ENCODE peak calls at places on chromosomes 16 and 17, in five cellular contexts. M, U, L, Q and N are unnamed samples.

GRCh38 chr16:19223235-19223847 is 55.3 kb downstream of the SYT17 start:
- DNase-seq in L (no peak), M (peak; percentile 47), U (no peak), Q (peak; percentile 16), N (no peak)

GRCh38 chr16:88131966-88132365 is 180.7 kb downstream of the BANP start:
- DNase-seq in Q (no peak), M (no peak), U (no peak), L (no peak), N (no peak)

GRCh38 chr17:67431210-67432015 is 54.3 kb downstream of the PITPNC1 start:
- DNase-seq in Q (peak; percentile 92), L (no peak), U (no peak), M (no peak), N (no peak)

GRCh38 chr16:64132686-64133085 is 989.2 kb downstream of the CDH11 start:
- DNase-seq in M (no peak), L (no peak), Q (no peak), U (no peak), N (no peak)

GRCh38 chr16:87765473-87765775 is 362 bp downstream of the KLHDC4 start:
- DNase-seq in M (no peak), L (no peak), Q (no peak), U (no peak), N (no peak)

GRCh38 chr16:11586856-11587642 is at the start of gene LITAF:
- DNase-seq in M (no peak), Q (peak; percentile 74), U (peak; percentile 76), L (peak; percentile 74), N (peak; percentile 84)

GRCh38 chr17:836154-836553 is 54.0 kb downstream of the MRM3 start:
- DNase-seq in L (peak; percentile 21), Q (no peak), M (no peak), U (peak; percentile 34), N (no peak)

GRCh38 chr16:85227924-85228462 is 115.7 kb upstream of the CIBAR2 start:
- DNase-seq in L (no peak), M (no peak), Q (no peak), U (peak; percentile 61), N (peak; percentile 73)

GRCh38 chr17:43839670-43840101 is 6.7 kb upstream of the MPP3 start:
- DNase-seq in L (no peak), Q (peak; percentile 57), U (no peak), M (no peak), N (no peak)

GRCh38 chr17:2709173-2709661 is 2.3 kb downstream of the CLUH start:
- DNase-seq in L (no peak), M (no peak), U (no peak), Q (peak; percentile 58), N (no peak)

GRCh38 chr16:11099672-11100195 is 155.4 kb downstream of the CLEC16A start:
- DNase-seq in U (no peak), Q (no peak), M (no peak), L (no peak), N (no peak)

GRCh38 chr17:2212328-2212981 is 91.1 kb downstream of the SMG6 start:
- DNase-seq in M (no peak), Q (no peak), L (peak; percentile 50), U (peak; percentile 63), N (no peak)

GRCh38 chr16:28990375-28991040 is 5.7 kb downstream of the LAT start:
- DNase-seq in L (no peak), Q (no peak), U (no peak), M (no peak), N (no peak)

GRCh38 chr16:18969050-18969854 is 14.5 kb upstream of the TMC7 start:
- DNase-seq in Q (peak; percentile 56), L (peak; percentile 83), M (peak; percentile 70), U (peak; percentile 83), N (peak; percentile 72)

GRCh38 chr17:57874434-57875108 is 24.7 kb upstream of the MRPS23 start:
- DNase-seq in L (peak; percentile 91), U (peak; percentile 83), M (no peak), Q (peak; percentile 58), N (peak; percentile 99)

GRCh38 chr17:73669771-73670170 is 25.5 kb upstream of the SDK2 start:
- DNase-seq in L (no peak), M (no peak), Q (no peak), U (no peak), N (no peak)

DNA sequence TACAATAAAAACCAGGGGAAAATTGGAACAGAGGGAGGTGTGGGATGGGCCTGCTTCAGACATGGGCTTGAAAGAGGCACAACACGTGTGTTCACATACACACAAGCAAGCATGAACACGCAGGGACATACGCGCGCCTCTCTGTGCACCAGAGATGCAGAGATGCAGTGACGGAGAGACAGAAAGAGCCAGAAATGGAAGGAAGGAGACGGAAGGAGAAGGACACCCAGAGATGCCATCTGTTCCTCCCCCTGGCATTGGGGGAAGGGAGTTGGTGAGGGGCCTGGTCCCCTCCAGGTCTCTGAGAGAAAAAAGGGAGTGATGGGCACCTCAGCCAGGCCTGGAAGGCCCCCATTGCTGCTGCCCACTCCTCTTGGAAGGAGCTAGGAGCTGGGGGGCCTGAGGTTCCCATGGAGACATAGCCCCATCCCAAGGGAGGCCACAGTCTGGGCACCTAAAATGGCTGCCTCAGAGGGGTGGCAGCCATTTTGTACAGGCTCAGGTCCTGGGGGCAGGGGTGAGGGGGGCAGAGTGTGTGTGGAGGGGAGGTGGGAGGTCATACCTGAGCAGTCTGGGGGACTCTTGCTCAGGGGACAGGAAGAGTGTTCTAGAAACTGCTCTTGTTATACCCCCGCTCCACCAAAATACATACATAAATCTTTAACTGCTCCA is 3.9 kb upstream of the NEUROD2 start:
- DNase-seq in U (no peak), L (no peak), M (no peak), Q (no peak), N (no peak)
- H3K27me3 ChIP-seq in U (peaks cover 18% of the 10 kb centered on the region), L (peaks cover 16% of the 10 kb centered on the region), M (peaks cover 32% of the 10 kb centered on the region), Q (peaks cover 19% of the 10 kb centered on the region), N (peaks cover 57% of the 10 kb centered on the region)

DNA sequence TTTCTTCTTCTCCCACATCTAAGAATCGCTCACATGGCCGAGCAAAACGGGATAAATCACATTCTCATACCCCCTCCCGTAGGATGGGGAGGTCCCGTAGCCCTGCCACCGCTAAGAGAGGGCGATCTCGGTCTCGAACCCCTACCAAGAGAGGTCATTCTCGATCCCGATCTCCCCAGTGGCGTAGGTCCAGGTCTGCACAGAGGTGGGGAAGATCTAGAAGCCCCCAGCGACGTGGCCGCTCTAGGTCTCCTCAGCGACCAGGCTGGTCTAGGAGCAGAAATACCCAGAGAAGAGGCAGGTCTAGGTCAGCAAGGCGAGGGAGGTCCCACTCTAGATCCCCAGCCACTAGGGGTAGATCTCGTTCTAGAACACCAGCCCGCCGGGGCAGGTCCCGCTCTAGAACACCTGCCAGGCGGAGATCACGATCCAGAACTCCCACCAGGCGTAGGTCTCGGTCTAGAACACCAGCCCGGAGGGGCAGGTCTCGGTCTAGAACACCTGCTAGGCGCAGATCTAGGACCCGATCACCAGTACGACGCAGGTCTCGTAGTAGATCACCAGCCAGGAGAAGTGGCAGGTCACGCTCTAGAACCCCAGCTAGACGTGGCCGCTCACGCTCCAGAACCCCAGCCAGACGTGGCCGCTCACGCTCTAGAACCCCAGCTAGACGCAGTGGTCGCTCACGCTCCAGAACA is 9.6 kb downstream of the SRRM2 start:
- DNase-seq in M (no peak), U (no peak), L (no peak), Q (no peak), N (no peak)
- H3K9me3 ChIP-seq in M (peaks cover 3% of the 10 kb centered on the region), U (no peaks in the 10 kb centered on the region), L (no peaks in the 10 kb centered on the region), Q (no peaks in the 10 kb centered on the region), N (no peaks in the 10 kb centered on the region)

DNA sequence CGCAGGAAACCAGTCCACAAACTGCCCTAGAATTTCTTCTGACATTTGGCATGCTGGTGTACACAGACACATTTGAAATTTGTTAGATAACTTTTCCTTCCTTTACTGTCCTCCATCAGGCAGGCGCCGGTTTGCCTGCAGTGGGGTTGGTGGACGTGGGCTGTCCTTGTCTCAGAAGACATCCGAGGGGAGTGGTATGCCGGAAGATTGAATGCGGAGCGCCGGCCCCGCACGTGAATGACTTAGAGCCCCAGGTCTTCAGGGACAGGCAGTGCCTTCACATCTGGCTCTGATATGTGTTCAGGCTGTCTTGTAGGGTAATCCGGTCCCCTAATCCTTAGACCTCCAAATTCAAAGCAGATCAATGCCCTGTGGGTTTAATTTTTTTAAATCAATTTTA is 13.4 kb downstream of the RAB40C start:
- DNase-seq in L (no peak), M (no peak), U (no peak), Q (no peak), N (no peak)
- H3K36me3 ChIP-seq in L (no peaks in the 10 kb centered on the region), M (peaks cover 6% of the 10 kb centered on the region), U (no peaks in the 10 kb centered on the region), Q (no peaks in the 10 kb centered on the region), N (peaks cover 5% of the 10 kb centered on the region)

GRCh38 chr17:79223953-79224352 is 149.3 kb downstream of the ENGASE start:
- DNase-seq in U (no peak), Q (no peak), M (no peak), L (no peak), N (no peak)
- H3K27me3 ChIP-seq in U (no peaks in the 10 kb centered on the region), Q (peaks cover 5% of the 10 kb centered on the region), M (no peaks in the 10 kb centered on the region), L (peaks cover 14% of the 10 kb centered on the region), N (peaks cover 92% of the 10 kb centered on the region)

DNA sequence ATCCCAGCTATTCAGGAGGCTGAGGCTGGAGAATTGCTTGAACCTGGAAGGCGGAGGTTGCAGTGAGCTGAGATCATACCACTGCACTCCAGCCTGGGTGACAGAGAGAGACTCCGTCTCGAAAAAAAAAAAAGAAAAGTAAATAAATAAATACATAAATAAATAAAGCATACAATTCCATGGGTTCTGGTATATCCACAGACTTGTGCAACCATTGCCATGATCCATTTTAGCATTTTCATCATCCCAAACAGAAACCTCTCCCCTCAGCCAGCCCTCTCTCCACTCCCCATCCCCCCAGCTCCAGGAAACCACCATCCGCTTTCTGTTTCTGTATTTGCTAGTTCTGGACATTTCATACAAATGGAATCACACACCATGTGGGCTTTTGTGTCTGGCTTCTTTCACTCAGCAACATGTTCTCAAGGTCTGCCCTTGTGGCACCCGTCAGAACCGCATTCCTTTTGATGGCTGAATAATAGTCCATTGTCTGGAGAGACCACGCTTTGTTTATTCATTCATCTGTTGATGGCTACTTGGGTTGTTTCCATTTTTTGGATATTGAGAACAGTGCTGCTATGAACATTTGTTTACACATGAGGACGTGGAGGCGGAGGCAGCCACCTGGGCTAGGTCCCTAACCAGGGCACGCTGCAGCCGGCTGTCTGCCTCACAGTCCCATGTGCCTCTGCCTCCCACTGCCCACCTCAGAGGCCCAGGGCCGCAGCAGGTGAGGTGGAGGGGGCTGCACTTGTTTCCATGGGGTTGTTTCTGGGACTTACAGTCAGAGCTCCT is 76.2 kb downstream of the NT5M start:
- DNase-seq in L (no peak), M (no peak), U (no peak), Q (peak; percentile 27), N (peak; percentile 54)
- H3K9me3 ChIP-seq in L (no peaks in the 10 kb centered on the region), M (no peaks in the 10 kb centered on the region), U (no peaks in the 10 kb centered on the region), Q (no peaks in the 10 kb centered on the region), N (no peaks in the 10 kb centered on the region)

DNA sequence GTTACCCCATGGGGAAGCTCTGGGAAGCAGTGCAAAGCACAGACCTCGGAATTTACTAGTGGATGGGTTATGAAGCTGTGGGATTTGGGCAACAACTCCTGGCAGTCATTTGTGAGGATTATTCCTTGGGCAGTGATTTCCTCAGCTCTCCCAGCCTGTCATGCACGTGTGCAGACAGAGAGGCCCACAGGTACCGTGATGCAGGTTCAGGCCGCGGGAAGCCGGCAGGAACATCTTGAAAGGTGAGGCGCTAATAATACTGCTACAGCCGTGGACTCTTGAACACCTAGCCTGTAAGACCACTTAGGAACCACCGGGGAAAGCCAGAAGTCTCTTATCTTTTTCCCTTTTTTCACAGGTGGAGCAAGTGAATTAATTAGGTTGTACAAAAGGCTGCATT is 80.2 kb upstream of the CPHXL start:
- DNase-seq in U (no peak), L (no peak), M (no peak), Q (no peak), N (no peak)
- H3K36me3 ChIP-seq in U (no peaks in the 10 kb centered on the region), L (no peaks in the 10 kb centered on the region), M (no peaks in the 10 kb centered on the region), Q (no peaks in the 10 kb centered on the region), N (no peaks in the 10 kb centered on the region)